ENCODE peak calls at places on chromosomes 6 and 20, in six cellular contexts. H, N, F, K, J and Q are unnamed samples.

GRCh38 chr6:3455490-3456394 is 1.1 kb downstream of the SLC22A23 start:
- DNase-seq in F (peak), H (peak), J (no peak), K (peak), N (no peak), Q (peak)

GRCh38 chr6:133368664-133369063 is 127.5 kb downstream of the EYA4 start:
- DNase-seq in F (no peak), N (peak), H (no peak), K (no peak), J (peak), Q (no peak)

GRCh38 chr20:38601216-38602184 is at the start of gene ARHGAP40:
- DNase-seq in H (no peak), F (no peak), J (peak), N (peak), K (no peak), Q (peak)

GRCh38 chr20:34311118-34312023 is 8.2 kb upstream of the AHCY start:
- DNase-seq in J (no peak), H (no peak), K (no peak), N (no peak), F (no peak), Q (peak)

GRCh38 chr6:44071670-44072451 is 55.4 kb downstream of the MRPL14 start:
- DNase-seq in N (no peak), H (no peak), F (no peak), K (no peak), J (no peak), Q (no peak)

GRCh38 chr20:18989736-18990474 is 176.3 kb downstream of the SCP2D1 start:
- DNase-seq in F (no peak), H (no peak), N (no peak), J (no peak), K (no peak), Q (no peak)

GRCh38 chr6:2986722-2987196 is 12.9 kb upstream of the NQO2 start:
- DNase-seq in J (no peak), N (no peak), K (no peak), H (no peak), F (no peak), Q (no peak)

GRCh38 chr6:141290871-141291270 is 841.9 kb upstream of the GJE1 start:
- DNase-seq in F (no peak), N (no peak), K (no peak), J (no peak), H (no peak), Q (no peak)

GRCh38 chr20:45469336-45470261 is at the start of gene WFDC2:
- DNase-seq in N (no peak), J (no peak), H (no peak), K (peak), F (no peak), Q (peak)

GRCh38 chr6:48765352-48765961 is 654.5 kb upstream of the PTCHD4 start:
- DNase-seq in J (peak), N (peak), F (no peak), K (no peak), H (no peak), Q (peak)

DNA sequence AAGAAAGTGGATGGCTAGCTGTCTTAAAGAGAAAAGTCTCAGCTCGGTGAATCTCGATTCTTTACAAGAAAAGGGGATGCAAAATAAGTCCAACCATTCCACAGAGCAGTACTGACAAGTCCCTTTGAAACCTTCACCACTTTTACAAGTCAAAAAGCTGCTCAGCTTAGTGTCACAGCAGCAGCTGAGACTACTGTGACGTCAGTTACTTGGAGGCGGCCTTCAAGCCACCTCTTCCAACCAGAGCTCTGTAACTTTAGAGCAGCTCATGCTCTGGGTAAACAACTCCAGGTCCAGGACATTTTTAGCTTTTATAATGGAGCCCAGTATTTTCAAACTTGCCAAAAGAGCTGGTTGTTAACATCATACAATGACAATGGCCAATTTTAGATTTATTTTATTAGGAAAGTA is at the start of gene KIAA0408:
- DNase-seq in N (no peak), H (no peak), K (peak), J (no peak), F (no peak), Q (peak)
- H3K27ac ChIP-seq in N (no peak), H (no peak), K (peak), J (no peak), F (no peak), Q (peak)

GRCh38 chr6:29502181-29502580 is 14.4 kb upstream of the MAS1L start:
- DNase-seq in K (no peak), J (no peak), F (no peak), H (no peak), N (no peak), Q (no peak)

GRCh38 chr6:29502597-29502996 is 14.8 kb upstream of the MAS1L start:
- DNase-seq in K (no peak), F (no peak), H (no peak), N (no peak), J (no peak), Q (no peak)

GRCh38 chr6:29501106-29501505 is 13.3 kb upstream of the MAS1L start:
- DNase-seq in N (no peak), K (no peak), J (no peak), H (no peak), F (no peak), Q (no peak)

GRCh38 chr6:29499704-29500103 is 11.9 kb upstream of the MAS1L start:
- DNase-seq in K (no peak), F (no peak), J (no peak), N (no peak), H (no peak), Q (no peak)

GRCh38 chr6:29500594-29500993 is 12.8 kb upstream of the MAS1L start:
- DNase-seq in F (no peak), H (no peak), N (no peak), K (no peak), J (no peak), Q (no peak)
- H3K27ac ChIP-seq in F (no peak), H (no peak), N (no peak), K (no peak), J (no peak), Q (no peak)

GRCh38 chr6:678515-678914 is 14.4 kb downstream of the EXOC2 start:
- DNase-seq in K (no peak), H (no peak), F (no peak), N (no peak), J (no peak), Q (no peak)

GRCh38 chr6:677919-678318 is 15.0 kb downstream of the EXOC2 start:
- DNase-seq in J (no peak), H (no peak), N (no peak), K (no peak), F (no peak), Q (no peak)

GRCh38 chr6:674956-675355 is 18.0 kb downstream of the EXOC2 start:
- DNase-seq in K (no peak), H (no peak), F (no peak), J (no peak), N (no peak), Q (no peak)

GRCh38 chr6:679282-679681 is 13.7 kb downstream of the EXOC2 start:
- DNase-seq in N (no peak), F (no peak), J (no peak), K (no peak), H (no peak), Q (no peak)

DNA sequence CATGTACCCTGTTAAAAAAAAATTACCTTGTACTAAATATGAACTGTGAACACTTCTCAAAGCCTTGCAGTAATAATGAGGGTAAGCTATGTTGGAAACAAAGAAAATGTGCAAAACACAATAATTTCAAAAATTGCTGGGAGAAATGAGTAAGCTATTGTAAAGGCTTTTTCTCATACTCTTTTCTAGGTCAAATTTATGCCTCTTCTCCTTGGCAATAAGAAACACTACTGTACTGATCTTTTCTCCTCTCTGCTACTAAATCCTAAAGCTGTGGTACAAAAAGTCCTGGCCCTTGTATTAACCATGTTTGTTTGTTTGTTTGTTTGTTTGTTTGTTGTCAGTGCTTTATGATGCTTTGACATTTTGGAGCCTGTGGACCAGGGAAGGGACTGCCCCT is 17.5 kb upstream of the HUS1B start:
- DNase-seq in N (no peak), J (no peak), K (no peak), H (no peak), F (no peak), Q (no peak)
- H3K27ac ChIP-seq in N (no peak), J (no peak), K (no peak), H (no peak), F (no peak), Q (no peak)

GRCh38 chr6:158026901-158027589 is 45.4 kb downstream of the SYNJ2 start:
- DNase-seq in F (peak), J (no peak), N (no peak), H (no peak), K (no peak), Q (no peak)

GRCh38 chr6:158023597-158023939 is 41.9 kb downstream of the SYNJ2 start:
- DNase-seq in J (no peak), K (no peak), N (no peak), F (no peak), H (no peak), Q (no peak)

GRCh38 chr6:158026054-158026900 is 44.6 kb downstream of the SYNJ2 start:
- DNase-seq in K (peak), J (no peak), H (peak), N (no peak), F (peak), Q (peak)

GRCh38 chr6:158022749-158023596 is 41.3 kb downstream of the SYNJ2 start:
- DNase-seq in N (no peak), J (no peak), F (no peak), K (peak), H (no peak), Q (no peak)

GRCh38 chr6:158024566-158025297 is 43.1 kb downstream of the SYNJ2 start:
- DNase-seq in K (peak), F (no peak), H (no peak), J (no peak), N (no peak), Q (peak)
- H3K27ac ChIP-seq in K (no peak), F (peak), H (no peak), J (no peak), N (no peak), Q (peak)

DNA sequence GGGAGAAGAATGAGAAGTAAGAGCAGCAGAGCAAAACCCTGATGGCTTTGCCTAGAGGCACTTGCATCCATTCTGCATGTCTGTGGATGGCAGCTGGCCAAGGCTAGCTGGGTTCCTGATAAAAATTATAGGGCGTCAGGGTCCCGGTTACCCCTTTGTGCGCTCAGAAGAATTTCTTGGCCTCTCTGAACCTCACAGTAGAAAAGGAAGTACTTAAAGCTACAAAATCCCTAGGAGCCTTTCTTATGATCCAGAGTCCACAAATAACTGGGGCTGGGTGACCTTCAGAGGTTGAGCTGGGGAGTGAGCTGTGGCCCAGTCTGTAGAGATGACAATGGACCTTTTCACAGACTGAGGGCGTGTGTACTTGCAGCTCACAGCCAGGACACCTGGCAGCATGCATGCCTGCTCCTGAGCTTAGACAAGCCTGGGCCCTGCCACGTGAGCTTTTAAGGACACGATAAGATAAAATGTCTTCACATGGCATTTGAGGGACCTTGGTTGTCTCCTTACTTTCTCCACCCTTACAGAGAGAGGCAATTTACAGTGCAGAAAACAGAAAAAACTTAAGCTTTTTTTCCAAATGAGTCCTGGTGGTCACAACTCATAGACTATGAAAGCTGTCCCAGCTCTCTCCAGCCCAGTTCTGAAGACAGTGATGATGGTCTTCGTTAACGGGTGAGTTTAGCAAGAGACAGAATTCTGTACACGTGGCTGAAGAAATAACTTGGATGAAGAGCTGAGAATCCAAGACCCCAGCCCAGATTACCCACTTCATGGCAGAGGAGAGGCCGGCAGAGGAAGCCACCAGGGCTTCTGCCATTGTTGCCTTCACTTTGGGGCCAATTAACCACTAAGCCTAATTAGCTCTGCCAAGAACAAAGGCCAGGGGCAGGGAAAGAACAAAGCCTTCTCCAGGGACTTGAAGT is 50.3 kb downstream of the FOXA2 start:
- DNase-seq in J (no peak), K (no peak), N (no peak), F (no peak), H (no peak), Q (no peak)
- H3K27ac ChIP-seq in J (no peak), K (no peak), N (no peak), F (no peak), H (no peak), Q (no peak)

GRCh38 chr6:21999012-21999528 is 297.8 kb downstream of the PRL start:
- DNase-seq in F (no peak), J (no peak), N (no peak), K (no peak), H (no peak), Q (peak)
- H3K27ac ChIP-seq in F (no peak), J (no peak), N (no peak), K (no peak), H (no peak), Q (peak)

DNA sequence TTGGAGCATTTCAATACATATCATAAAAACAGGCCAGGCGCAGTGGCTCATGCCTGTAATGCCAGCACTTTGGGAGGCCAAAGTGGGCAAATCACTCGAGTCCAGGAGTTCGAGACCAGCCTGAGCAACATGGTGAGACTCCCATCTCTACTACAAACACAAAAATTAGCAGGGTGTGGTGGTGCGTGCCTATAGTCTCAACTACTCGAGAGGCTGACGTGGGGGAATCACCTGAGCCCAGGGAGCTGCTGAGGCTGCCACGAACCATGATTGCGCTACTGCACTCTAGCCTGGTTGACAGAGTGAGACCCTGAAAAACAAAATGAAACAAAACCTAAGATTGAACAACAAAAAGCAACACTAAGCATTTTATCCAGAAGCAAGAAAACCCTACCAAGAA is 47.2 kb downstream of the BACH2 start:
- DNase-seq in J (no peak), N (no peak), K (no peak), F (no peak), H (no peak), Q (no peak)
- H3K27ac ChIP-seq in J (no peak), N (no peak), K (no peak), F (no peak), H (peak), Q (no peak)